ENCODE peak calls at places on chromosomes 16 and 17, in seven cellular contexts. G is ovary, Y is stomach, H is thyroid gland, R is adrenal gland, U is lower leg skin, I is suprapubic skin. E is an unnamed sample.

GRCh38 chr16:10547708-10548107 is 32.7 kb downstream of the EMP2 start:
- DNase-seq in U (no peak), I (no peak), H (no peak), Y (no peak), R (no peak), G (no peak), E (no peak)

GRCh38 chr17:48356866-48357265 is 73.1 kb downstream of the SKAP1 start:
- DNase-seq in R (no peak), U (no peak), I (no peak), Y (no peak), H (no peak), G (no peak), E (no peak)

GRCh38 chr17:18319604-18320256 is 4.6 kb downstream of the SMCR8 start:
- DNase-seq in G (peak; percentile 27), R (peak; percentile 78), U (no peak), Y (peak; percentile 27), H (no peak), I (no peak), E (no peak)

GRCh38 chr17:41178843-41179616 is 1.0 kb upstream of the KRTAP4-2 start:
- DNase-seq in I (no peak), U (no peak), Y (no peak), G (no peak), H (no peak), R (no peak), E (no peak)

GRCh38 chr16:57689772-57690558 is 4.6 kb upstream of the DRC7 start:
- DNase-seq in H (no peak), U (peak; percentile 56), G (no peak), I (peak; percentile 20), Y (no peak), R (no peak), E (peak; percentile 45)

GRCh38 chr16:84109598-84110325 is 7.0 kb downstream of the MBTPS1 start:
- DNase-seq in G (no peak), Y (no peak), I (no peak), R (no peak), H (no peak), U (no peak), E (no peak)

GRCh38 chr17:65824901-65825300 is 263.5 kb upstream of the AXIN2 start:
- DNase-seq in H (no peak), U (no peak), G (no peak), I (no peak), Y (no peak), R (no peak), E (no peak)

GRCh38 chr16:83792391-83792790 is 15.4 kb upstream of the HSBP1 start:
- DNase-seq in U (no peak), G (no peak), I (no peak), H (no peak), R (no peak), Y (no peak), E (no peak)

GRCh38 chr17:77394540-77395295 is 253.9 kb downstream of the SEC14L1 start:
- DNase-seq in G (no peak), Y (peak; percentile 85), I (no peak), H (no peak), R (peak; percentile 86), U (no peak), E (no peak)

GRCh38 chr17:15169676-15170075 is 95.5 kb downstream of the PMP22 start:
- DNase-seq in I (no peak), R (no peak), H (no peak), G (no peak), Y (no peak), U (no peak), E (no peak)

GRCh38 chr17:63984651-63985386 is 12.1 kb upstream of the SCN4A start:
- DNase-seq in H (peak; percentile 52), I (peak; percentile 84), R (peak; percentile 72), U (peak; percentile 94), G (no peak), Y (peak; percentile 30), E (peak; percentile 69)

GRCh38 chr16:16189842-16190241 is 33.5 kb downstream of the ABCC6 start:
- DNase-seq in U (no peak), H (no peak), I (no peak), R (no peak), Y (no peak), G (no peak), E (no peak)

GRCh38 chr17:57090560-57091185 is 5.6 kb downstream of the AKAP1 start:
- DNase-seq in R (no peak), G (no peak), H (no peak), U (no peak), I (no peak), Y (no peak), E (no peak)

GRCh38 chr16:68062910-68063393 is 22.2 kb upstream of the NFATC3 start:
- DNase-seq in R (peak; percentile 29), I (peak; percentile 46), U (peak; percentile 76), Y (peak; percentile 25), G (no peak), H (no peak), E (no peak)

GRCh38 chr17:32486091-32486700 is 597 bp upstream of the CDK5R1 start:
- DNase-seq in I (no peak), R (peak; percentile 88), H (peak; percentile 58), U (no peak), Y (peak; percentile 76), G (peak; percentile 83), E (peak; percentile 72)

GRCh38 chr17:21351366-21352065 is 24.6 kb upstream of the KCNJ12 start:
- DNase-seq in U (no peak), R (no peak), I (no peak), G (no peak), H (no peak), Y (no peak), E (no peak)

GRCh38 chr17:42243493-42243982 is 32.7 kb downstream of the STAT5B start:
- DNase-seq in I (no peak), Y (no peak), G (no peak), R (no peak), H (no peak), U (no peak), E (no peak)

DNA sequence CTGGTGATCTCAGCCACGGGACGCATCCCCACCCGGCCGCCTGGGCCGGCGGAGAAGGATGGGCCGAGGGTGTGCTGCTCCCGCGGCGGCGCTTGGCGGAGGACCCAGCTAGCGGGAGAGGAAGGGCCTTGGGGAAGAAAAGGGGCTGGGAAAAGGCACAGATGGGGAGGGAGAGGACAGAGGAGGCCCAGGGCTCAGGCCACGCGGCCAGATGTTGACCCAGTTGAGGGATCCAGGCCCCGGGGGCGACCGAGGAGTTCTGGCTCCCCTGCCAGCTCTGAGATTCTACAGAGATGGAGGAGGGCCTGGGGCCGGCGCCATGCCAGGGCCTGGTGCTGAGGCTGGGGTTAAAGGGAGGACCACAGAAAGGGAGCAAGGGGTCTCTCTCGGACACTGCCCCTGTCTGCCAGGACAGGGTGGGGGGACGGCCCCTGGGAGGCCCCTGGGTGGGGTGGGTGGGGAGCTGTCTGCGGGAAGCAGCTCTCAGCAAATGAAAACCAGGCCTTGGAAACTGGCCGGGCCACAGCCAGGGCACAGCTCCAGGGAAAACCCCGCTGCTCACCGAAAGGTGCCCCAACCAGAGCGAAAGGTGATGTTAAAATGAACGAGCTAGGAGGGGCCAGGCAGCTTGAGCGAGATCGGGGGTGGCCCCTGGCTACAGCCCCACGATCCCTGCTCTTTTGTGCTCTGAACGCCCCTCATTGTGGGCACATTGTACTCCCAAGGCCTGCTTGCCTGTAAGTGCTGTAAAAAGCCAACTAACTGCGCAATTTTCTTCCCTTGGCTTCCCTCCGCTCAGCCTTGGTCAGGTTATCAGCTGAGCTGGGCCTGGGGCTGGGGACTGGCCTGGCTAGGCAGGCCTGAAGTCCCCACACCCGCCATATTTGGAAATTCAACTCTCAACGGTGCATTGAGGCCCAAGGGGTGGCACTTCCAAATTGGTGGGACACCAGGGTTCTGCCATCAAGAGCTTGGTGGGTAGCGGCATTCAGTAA is 191.4 kb downstream of the ZNF423 start:
- DNase-seq in U (no peak), H (no peak), R (no peak), I (peak; percentile 72), G (peak; percentile 73), Y (no peak), E (peak; percentile 85)
- H3K4me3 ChIP-seq in U (no peak overlapping the region), H (no peak overlapping the region), R (no peak overlapping the region), I (peak overlapping the region; percentile 26), G (peak overlapping the region; percentile 32), Y (peak overlapping the region; percentile 17), E (peak overlapping the region; percentile 57)

DNA sequence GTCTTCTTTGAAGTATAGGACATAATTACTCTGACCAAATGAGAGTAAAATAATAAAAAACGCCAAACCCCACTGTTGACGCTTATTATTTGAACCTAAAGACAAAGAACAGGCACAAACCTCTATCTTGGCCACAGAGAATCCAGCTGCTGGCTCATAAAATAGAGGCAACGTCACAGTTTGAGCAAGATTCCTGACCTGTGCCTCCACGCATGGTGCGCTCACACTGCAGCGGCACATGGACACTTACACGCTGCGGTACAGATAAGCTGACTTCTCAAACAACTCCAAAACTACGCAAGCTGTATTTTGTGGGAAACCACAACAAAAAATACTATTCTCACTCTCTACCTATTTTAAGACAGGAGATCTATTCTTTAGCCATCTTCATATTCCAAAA is 38.8 kb upstream of the TRAP1 start:
- DNase-seq in H (no peak), Y (no peak), G (no peak), R (no peak), I (no peak), U (no peak), E (no peak)
- TF ChIP-seq POLR2A in H (no peak), Y (no peak), G (no peak), R (no peak), I (no peak), U (no peak), E (no peak)

DNA sequence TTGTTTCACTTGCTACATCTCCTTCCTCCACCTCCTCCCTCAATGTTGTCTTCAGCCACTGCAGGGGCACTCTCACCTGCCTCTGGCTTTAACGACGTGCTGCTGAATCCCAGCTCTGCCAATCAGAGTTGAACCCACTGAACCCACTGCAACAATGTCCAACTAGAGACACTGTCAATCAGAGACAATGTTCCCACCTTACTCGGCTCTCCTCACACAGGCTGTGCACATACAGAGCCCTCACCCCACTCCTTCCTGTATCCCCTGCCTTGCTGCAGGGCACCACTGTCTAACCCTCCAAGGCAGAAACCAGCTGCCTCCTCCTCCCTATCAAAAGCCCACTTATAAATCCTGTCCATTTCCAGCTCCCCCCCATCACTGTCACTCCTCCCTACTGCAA is 58.7 kb downstream of the ANKRD11 start:
- DNase-seq in U (no peak), H (no peak), G (no peak), R (no peak), I (no peak), Y (no peak), E (no peak)
- H3K4me3 ChIP-seq in U (no peak overlapping the region), H (no peak overlapping the region), G (no peak overlapping the region), R (no peak overlapping the region), I (no peak overlapping the region), Y (no peak overlapping the region), E (no peak overlapping the region)

GRCh38 chr17:30793282-30793977 is 31.1 kb downstream of the CRLF3 start:
- DNase-seq in G (no peak), I (no peak), Y (no peak), H (no peak), U (no peak), R (no peak), E (no peak)
- TF ChIP-seq POLR2A in G (no peak), I (no peak), Y (no peak), H (no peak), U (no peak), R (no peak), E (no peak)

E was measured in heart left ventricle.